ENCODE peak calls at places on chromosome 9, in four cellular contexts. P is colonic mucosa, U is HFFc6, L is Peyer's patch. J is an unnamed sample.

GRCh38 chr9:6566409-6567139 is 79.0 kb downstream of the GLDC start:
- DNase-seq in P (no peak), U (peak; percentile 98), L (no peak), J (no peak)

GRCh38 chr9:125428060-125428481 is 166.4 kb downstream of the GAPVD1 start:
- DNase-seq in P (no peak), U (no peak), L (no peak), J (no peak)

GRCh38 chr9:125852386-125852785 is 105.2 kb downstream of the PBX3 start:
- DNase-seq in P (no peak), U (no peak), L (no peak), J (no peak)

GRCh38 chr9:31136524-31136923 is 1247.9 kb upstream of the ACO1 start:
- DNase-seq in P (no peak), U (no peak), L (no peak), J (no peak)

GRCh38 chr9:4674783-4675182 is 4.6 kb upstream of the CDC37L1 start:
- DNase-seq in P (no peak), U (peak; percentile 95), L (no peak), J (no peak)

GRCh38 chr9:113558632-113559502 is 95.3 kb downstream of the RGS3 start:
- DNase-seq in P (peak; percentile 47), U (peak; percentile 53), L (peak; percentile 64), J (no peak)

GRCh38 chr9:127520941-127521918 is 69.9 kb downstream of the LRSAM1 start:
- DNase-seq in P (no peak), U (peak; percentile 70), L (no peak), J (no peak)

GRCh38 chr9:127112056-127112455 is 10.4 kb downstream of the ANGPTL2 start:
- DNase-seq in P (no peak), U (no peak), L (no peak), J (no peak)

GRCh38 chr9:108746864-108747263 is 108.9 kb downstream of the ACTL7B start:
- DNase-seq in P (no peak), U (no peak), L (no peak), J (no peak)

GRCh38 chr9:136634904-136635303 is 27.8 kb upstream of the EGFL7 start:
- DNase-seq in P (no peak), U (peak; percentile 21), L (no peak), J (no peak)

GRCh38 chr9:127139775-127140174 is 17.3 kb upstream of the ANGPTL2 start:
- DNase-seq in P (peak; percentile 14), U (no peak), L (no peak), J (no peak)

GRCh38 chr9:70367305-70367930 is 47.0 kb downstream of the KLF9 start:
- DNase-seq in P (no peak), U (peak; percentile 22), L (no peak), J (no peak)

GRCh38 chr9:35274988-35275387 is 113.2 kb downstream of the UNC13B start:
- DNase-seq in P (no peak), U (no peak), L (no peak), J (no peak)

GRCh38 chr9:134626576-134627416 is 14.8 kb upstream of the COL5A1 start:
- DNase-seq in P (no peak), U (peak; percentile 88), L (peak; percentile 8), J (no peak)

GRCh38 chr9:1922026-1922425 is 93.1 kb upstream of the SMARCA2 start:
- DNase-seq in P (no peak), U (no peak), L (no peak), J (no peak)

DNA sequence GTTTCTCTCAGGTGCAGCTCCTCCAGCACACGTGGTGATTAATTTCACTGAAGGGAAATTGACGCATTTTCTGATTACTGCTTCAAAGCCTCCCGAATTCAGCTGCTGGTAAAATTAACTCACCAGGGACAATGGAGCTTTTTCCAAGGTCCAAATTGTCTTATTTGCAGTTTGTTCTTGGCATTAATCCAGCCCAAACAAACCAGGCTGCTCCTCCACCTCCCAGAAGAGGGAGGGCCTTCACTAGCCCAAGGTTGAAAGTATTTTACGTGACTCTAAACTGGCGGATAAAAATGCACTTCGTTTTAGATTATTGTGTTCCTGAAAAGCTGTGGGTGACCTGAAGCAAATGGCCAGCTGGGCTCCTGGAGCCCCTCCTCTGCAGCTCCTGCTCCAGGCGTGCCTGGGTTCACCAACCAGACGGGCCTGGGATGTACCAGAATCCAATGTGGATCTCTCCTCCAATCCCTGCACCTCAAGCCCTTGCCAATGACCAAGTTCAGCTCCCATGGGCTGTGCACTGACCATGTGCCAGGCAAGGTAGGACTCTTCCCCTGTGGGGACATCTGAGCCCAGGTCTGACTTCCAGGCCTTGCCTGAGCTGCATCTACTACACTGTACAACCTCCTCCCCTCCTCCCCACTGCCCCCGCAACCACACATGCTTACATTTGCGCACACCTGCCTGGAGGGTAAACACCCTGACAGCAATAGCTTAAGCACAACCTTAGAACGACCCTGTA is 193.4 kb downstream of the CDK5RAP2 start:
- DNase-seq in P (peak; percentile 32), U (no peak), L (no peak), J (no peak)
- TF ChIP-seq CTCF in P (no peak), U (no peak), L (no peak), J (no peak)

GRCh38 chr9:63817622-63818518 is 1467.1 kb downstream of the FOXD4L5 start:
- DNase-seq in P (peak; percentile 56), U (peak; percentile 36), L (peak; percentile 88), J (peak; percentile 68)
- TF ChIP-seq CTCF in P (no peak), U (no peak), L (no peak), J (no peak)

GRCh38 chr9:75432888-75433287 is 344.6 kb downstream of the OSTF1 start:
- DNase-seq in P (no peak), U (no peak), L (no peak), J (no peak)

DNA sequence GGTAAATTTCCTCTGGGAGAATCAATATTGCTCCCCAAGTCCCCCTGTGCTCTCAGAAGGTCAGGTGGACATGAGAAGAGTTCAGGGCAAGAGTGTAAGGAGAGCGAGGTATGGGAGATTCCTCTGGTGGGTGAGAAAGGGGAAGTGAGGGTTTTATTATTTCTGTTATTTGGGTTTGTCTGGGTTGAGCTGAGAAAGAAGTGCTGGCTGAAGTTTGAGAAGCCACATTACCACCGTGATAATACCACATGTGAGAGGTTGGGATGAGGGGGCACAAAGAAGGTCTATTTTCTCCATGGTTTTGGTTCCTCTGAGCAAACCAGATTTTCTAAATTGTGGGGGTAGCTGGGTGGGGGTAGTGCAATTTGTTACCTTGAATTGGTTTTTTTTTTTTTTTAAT is 350.4 kb downstream of the OSTF1 start:
- DNase-seq in P (no peak), U (no peak), L (no peak), J (no peak)
- TF ChIP-seq CTCF in P (no peak), U (no peak), L (no peak), J (no peak)

GRCh38 chr9:33852216-33852826 is 35.4 kb downstream of the UBE2R2 start:
- DNase-seq in P (peak; percentile 82), U (peak; percentile 52), L (peak; percentile 89), J (no peak)
- TF ChIP-seq CTCF in P (peak; percentile 53), U (peak; percentile 79), L (no peak), J (no peak)

GRCh38 chr9:14175778-14176177 is 138.2 kb downstream of the NFIB start:
- DNase-seq in P (no peak), U (no peak), L (no peak), J (no peak)
- TF ChIP-seq CTCF in P (no peak), U (no peak), L (no peak), J (no peak)

GRCh38 chr9:33184947-33185346 is 17.8 kb upstream of the B4GALT1 start:
- DNase-seq in P (peak; percentile 64), U (no peak), L (no peak), J (no peak)

GRCh38 chr9:33177633-33178032 is 10.5 kb upstream of the B4GALT1 start:
- DNase-seq in P (no peak), U (no peak), L (no peak), J (no peak)

GRCh38 chr9:33180526-33181184 is 13.5 kb upstream of the B4GALT1 start:
- DNase-seq in P (no peak), U (peak; percentile 65), L (no peak), J (no peak)

GRCh38 chr9:33175633-33176325 is 8.6 kb upstream of the B4GALT1 start:
- DNase-seq in P (no peak), U (no peak), L (no peak), J (no peak)

GRCh38 chr9:33179298-33179697 is 12.2 kb upstream of the B4GALT1 start:
- DNase-seq in P (no peak), U (no peak), L (no peak), J (no peak)
- TF ChIP-seq CTCF in P (no peak), U (peak; percentile 24), L (no peak), J (no peak)